ENCODE peak calls at places on chromosomes 1 and 21, in seven cellular contexts. P, X, F, Z, K, D and I are unnamed samples.

GRCh38 chr1:59044535-59045121 is 252.3 kb upstream of the FGGY start:
- DNase-seq in P (no peak), X (no peak), F (no peak), Z (no peak), K (no peak), D (no peak), I (peak; percentile 10)

GRCh38 chr1:183374825-183375224 is 43.4 kb downstream of the NMNAT2 start:
- DNase-seq in P (no peak), X (no peak), F (no peak), Z (no peak), K (no peak), D (no peak), I (no peak)

GRCh38 chr1:109361649-109362048 is 36.1 kb downstream of the SORT1 start:
- DNase-seq in P (no peak), X (no peak), F (no peak), Z (no peak), K (no peak), D (no peak), I (no peak)

GRCh38 chr1:209354111-209354839 is 229.2 kb upstream of the CAMK1G start:
- DNase-seq in P (peak; percentile 71), X (peak; percentile 75), F (peak; percentile 50), Z (peak; percentile 58), K (peak; percentile 73), D (peak; percentile 95), I (peak; percentile 17)

GRCh38 chr1:45230537-45230936 is 24.1 kb upstream of the ZSWIM5 start:
- DNase-seq in P (peak; percentile 40), X (no peak), F (no peak), Z (no peak), K (no peak), D (no peak), I (peak; percentile 12)

GRCh38 chr1:232634086-232634485 is 4.2 kb upstream of the SIPA1L2 start:
- DNase-seq in P (peak; percentile 74), X (peak; percentile 27), F (peak; percentile 39), Z (peak; percentile 19), K (no peak), D (no peak), I (no peak)

GRCh38 chr1:29396438-29397255 is 160.3 kb downstream of the PTPRU start:
- DNase-seq in P (no peak), X (no peak), F (no peak), Z (no peak), K (no peak), D (peak; percentile 19), I (no peak)

GRCh38 chr1:203691454-203691853 is 64.8 kb downstream of the ATP2B4 start:
- DNase-seq in P (no peak), X (no peak), F (no peak), Z (no peak), K (no peak), D (no peak), I (no peak)

GRCh38 chr1:246012271-246012854 is 494.7 kb downstream of the SMYD3 start:
- DNase-seq in P (no peak), X (no peak), F (no peak), Z (no peak), K (peak; percentile 11), D (peak; percentile 68), I (peak; percentile 3)

GRCh38 chr1:90394247-90394646 is 322.9 kb downstream of the BARHL2 start:
- DNase-seq in P (no peak), X (no peak), F (no peak), Z (no peak), K (no peak), D (no peak), I (no peak)

GRCh38 chr1:153613406-153613805 is 469 bp upstream of the S100A16 start:
- DNase-seq in P (no peak), X (no peak), F (no peak), Z (no peak), K (no peak), D (no peak), I (no peak)

GRCh38 chr1:167629681-167630567 is at the start of gene RCSD1:
- DNase-seq in P (peak; percentile 56), X (peak; percentile 80), F (peak; percentile 54), Z (peak; percentile 58), K (peak; percentile 81), D (peak; percentile 79), I (peak; percentile 45)

GRCh38 chr21:44020551-44020950 is 8.4 kb downstream of the TRAPPC10 start:
- DNase-seq in P (no peak), X (no peak), F (no peak), Z (no peak), K (no peak), D (no peak), I (no peak)

GRCh38 chr21:44021064-44021463 is 9.0 kb downstream of the TRAPPC10 start:
- DNase-seq in P (no peak), X (no peak), F (no peak), Z (no peak), K (no peak), D (no peak), I (no peak)

GRCh38 chr21:44018813-44019567 is 6.9 kb downstream of the TRAPPC10 start:
- DNase-seq in P (no peak), X (no peak), F (no peak), Z (no peak), K (peak; percentile 70), D (no peak), I (no peak)

GRCh38 chr21:44018127-44018526 is 6.0 kb downstream of the TRAPPC10 start:
- DNase-seq in P (no peak), X (no peak), F (no peak), Z (no peak), K (no peak), D (no peak), I (no peak)

GRCh38 chr21:44019568-44019958 is 7.5 kb downstream of the TRAPPC10 start:
- DNase-seq in P (no peak), X (no peak), F (no peak), Z (no peak), K (no peak), D (no peak), I (no peak)
- H3K4me3 ChIP-seq in P (no peak overlapping the region), X (no peak overlapping the region), F (no peak overlapping the region), Z (no peak overlapping the region), K (no peak overlapping the region), D (no peak overlapping the region), I (no peak overlapping the region)

GRCh38 chr1:227918736-227919135 is 29.0 kb downstream of the WNT9A start:
- DNase-seq in P (no peak), X (no peak), F (no peak), Z (no peak), K (no peak), D (no peak), I (no peak)
- H3K36me3 ChIP-seq in P (no peaks in the 10 kb centered on the region), X (no peaks in the 10 kb centered on the region), F (no peaks in the 10 kb centered on the region), Z (peaks cover 8% of the 10 kb centered on the region), K (no peaks in the 10 kb centered on the region), D (no peaks in the 10 kb centered on the region), I (no peaks in the 10 kb centered on the region)

GRCh38 chr1:247089616-247090375 is 11.2 kb upstream of the ZNF670 start:
- DNase-seq in P (no peak), X (no peak), F (no peak), Z (no peak), K (no peak), D (no peak), I (no peak)

GRCh38 chr1:247085310-247085709 is 6.7 kb upstream of the ZNF670 start:
- DNase-seq in P (no peak), X (no peak), F (no peak), Z (no peak), K (no peak), D (no peak), I (no peak)

GRCh38 chr1:247090455-247090854 is 11.8 kb upstream of the ZNF670 start:
- DNase-seq in P (no peak), X (no peak), F (no peak), Z (no peak), K (no peak), D (no peak), I (no peak)

GRCh38 chr1:247087256-247087655 is 8.6 kb upstream of the ZNF670 start:
- DNase-seq in P (no peak), X (no peak), F (no peak), Z (no peak), K (no peak), D (no peak), I (no peak)

GRCh38 chr1:247088967-247089366 is 10.4 kb upstream of the ZNF670 start:
- DNase-seq in P (no peak), X (no peak), F (no peak), Z (no peak), K (no peak), D (no peak), I (no peak)
- H3K4me1 ChIP-seq in P (no peaks in the 10 kb centered on the region), X (no peaks in the 10 kb centered on the region), F (no peaks in the 10 kb centered on the region), Z (no peaks in the 10 kb centered on the region), K (no peaks in the 10 kb centered on the region), D (no peaks in the 10 kb centered on the region), I (no peaks in the 10 kb centered on the region)

GRCh38 chr21:32768530-32768929 is 3.0 kb downstream of the PAXBP1 start:
- DNase-seq in P (no peak), X (no peak), F (no peak), Z (no peak), K (no peak), D (no peak), I (no peak)
- H3K4me3 ChIP-seq in P (no peak overlapping the region), X (no peak overlapping the region), F (no peak overlapping the region), Z (no peak overlapping the region), K (peak overlapping the region; percentile 72), D (no peak overlapping the region), I (no peak overlapping the region)

GRCh38 chr1:229448845-229449244 is 15.0 kb upstream of the ACTA1 start:
- DNase-seq in P (no peak), X (no peak), F (no peak), Z (no peak), K (no peak), D (no peak), I (no peak)
- H3K36me3 ChIP-seq in P (no peaks in the 10 kb centered on the region), X (peaks cover 90% of the 10 kb centered on the region), F (no peaks in the 10 kb centered on the region), Z (peaks cover 73% of the 10 kb centered on the region), K (peaks cover 60% of the 10 kb centered on the region), D (peaks cover 22% of the 10 kb centered on the region), I (peaks cover 38% of the 10 kb centered on the region)

DNA sequence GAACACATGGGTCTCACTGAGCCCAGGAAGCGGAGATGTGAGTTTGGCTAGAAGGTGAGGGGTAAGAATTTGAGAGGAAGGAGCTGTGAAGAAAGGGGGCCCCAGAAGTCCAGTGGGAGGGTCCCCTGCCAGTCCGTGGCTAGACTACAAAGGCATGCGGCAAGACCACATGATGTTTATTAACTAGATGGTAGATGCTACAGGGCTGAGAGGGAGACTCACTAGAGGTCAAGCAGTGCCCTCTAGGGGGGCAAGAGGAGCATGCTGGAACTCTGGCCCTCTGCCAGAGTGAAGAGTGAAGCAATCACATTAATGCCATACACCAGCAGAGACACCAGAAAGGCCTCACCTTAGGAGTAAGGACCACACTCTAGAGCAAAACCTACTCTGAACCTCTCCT is 12.2 kb downstream of the KIAA0319L start:
- DNase-seq in P (peak; percentile 35), X (peak; percentile 63), F (peak; percentile 26), Z (no peak), K (peak; percentile 46), D (peak; percentile 84), I (peak; percentile 65)
- H3K4me1 ChIP-seq in P (peaks cover 7% of the 10 kb centered on the region), X (peaks cover 45% of the 10 kb centered on the region), F (peaks cover 31% of the 10 kb centered on the region), Z (peaks cover 68% of the 10 kb centered on the region), K (no peaks in the 10 kb centered on the region), D (peaks cover 8% of the 10 kb centered on the region), I (peaks cover 37% of the 10 kb centered on the region)